ENCODE peak calls at places on chromosomes 11 and 22, in ten cellular contexts. F, R, Z, J, G, N, I, E, T and M are unnamed samples.

GRCh38 chr11:70661763-70662501 is 263.6 kb downstream of the CTTN start:
- DNase-seq in F (peak), R (peak), Z (no peak), J (no peak), G (peak), N (no peak), I (no peak), E (no peak), T (no peak), M (no peak)

GRCh38 chr11:108906329-108906728 is 241.5 kb downstream of the DDX10 start:
- DNase-seq in F (peak), R (no peak), Z (no peak), J (no peak), G (peak), N (no peak), I (no peak), E (peak), T (no peak), M (no peak)

GRCh38 chr11:119538748-119539147 is 115.8 kb upstream of the THY1 start:
- DNase-seq in F (peak), R (peak), Z (no peak), J (no peak), G (peak), N (no peak), I (no peak), E (no peak), T (no peak), M (no peak)

GRCh38 chr22:38681784-38682335 is at the start of gene TOMM22:
- DNase-seq in F (peak), R (peak), Z (peak), J (peak), G (peak), N (peak), I (peak), E (peak), T (peak), M (peak)

GRCh38 chr11:10208045-10208674 is 85.9 kb downstream of the SBF2 start:
- DNase-seq in F (peak), R (no peak), Z (no peak), J (no peak), G (peak), N (no peak), I (no peak), E (peak), T (peak), M (no peak)

GRCh38 chr11:114102993-114103896 is 43.7 kb downstream of the ZBTB16 start:
- DNase-seq in F (no peak), R (no peak), Z (no peak), J (peak), G (no peak), N (no peak), I (no peak), E (no peak), T (no peak), M (no peak)

GRCh38 chr11:2303627-2304155 is 1.9 kb downstream of the TSPAN32 start:
- DNase-seq in F (no peak), R (no peak), Z (no peak), J (no peak), G (no peak), N (no peak), I (no peak), E (no peak), T (no peak), M (peak)

GRCh38 chr22:42313804-42314581 is 43.5 kb upstream of the TCF20 start:
- DNase-seq in F (peak), R (peak), Z (peak), J (peak), G (no peak), N (no peak), I (peak), E (peak), T (no peak), M (peak)

GRCh38 chr22:25928038-25928437 is 186.1 kb downstream of the MYO18B start:
- DNase-seq in F (no peak), R (peak), Z (no peak), J (no peak), G (no peak), N (no peak), I (no peak), E (no peak), T (no peak), M (no peak)